ENCODE peak calls at places on chromosomes 4 and X, in ten cellular contexts. K is left ventricle myocardium inferior, E is iris pigment epithelial cell, M is fibroblast of gingiva, P is EH, W is nucleus accumbens, Z is astrocyte of the spinal cord, O is NCI-H2081, R is germinal center, X is H1. F is an unnamed sample.

GRCh38 chrX:132059973-132060540 is 37.0 kb downstream of the STK26 start:
- DNase-seq in K (no peak), E (peak), M (no peak), P (no peak), W (no peak), Z (no peak), O (no peak), R (no peak), X (no peak), F (no peak)

GRCh38 chrX:12988797-12989196 is 13.9 kb downstream of the TMSB4X start:
- DNase-seq in K (no peak), E (peak), M (peak), P (peak), W (no peak), Z (peak), O (peak), R (no peak), X (no peak), F (peak)

GRCh38 chr4:111666826-111667360 is 478.4 kb upstream of the FAM241A start:
- DNase-seq in K (no peak), E (no peak), M (no peak), P (peak), W (no peak), Z (no peak), O (no peak), R (no peak), X (no peak), F (no peak)

GRCh38 chr4:80365928-80366327 is 30.4 kb downstream of the CFAP299 start:
- DNase-seq in K (no peak), E (peak), M (peak), P (peak), W (no peak), Z (peak), O (peak), R (peak), X (no peak), F (peak)

GRCh38 chr4:185774815-185775684 is 36.9 kb downstream of the SORBS2 start:
- DNase-seq in K (no peak), E (peak), M (peak), P (peak), W (no peak), Z (peak), O (no peak), R (no peak), X (no peak), F (peak)

GRCh38 chrX:106802388-106803275 is at the start of gene TBC1D8B:
- DNase-seq in K (peak), E (peak), M (peak), P (peak), W (peak), Z (peak), O (peak), R (peak), X (peak), F (peak)

GRCh38 chr4:7885216-7886134 is 54.2 kb downstream of the AFAP1 start:
- DNase-seq in K (no peak), E (no peak), M (no peak), P (no peak), W (no peak), Z (no peak), O (no peak), R (no peak), X (no peak), F (no peak)

GRCh38 chrX:12249997-12250396 is 111.7 kb downstream of the FRMPD4 start:
- DNase-seq in K (no peak), E (no peak), M (no peak), P (peak), W (no peak), Z (peak), O (no peak), R (no peak), X (no peak), F (peak)

GRCh38 chr4:81919238-81919637 is 447.5 kb upstream of the RASGEF1B start:
- DNase-seq in K (no peak), E (peak), M (no peak), P (peak), W (no peak), Z (no peak), O (no peak), R (peak), X (no peak), F (peak)

GRCh38 chr4:7842384-7843279 is 97.0 kb downstream of the AFAP1 start:
- DNase-seq in K (no peak), E (peak), M (peak), P (peak), W (no peak), Z (peak), O (no peak), R (no peak), X (no peak), F (peak)

GRCh38 chr4:52376107-52376704 is 282.9 kb downstream of the USP46 start:
- DNase-seq in K (no peak), E (peak), M (peak), P (peak), W (no peak), Z (peak), O (peak), R (peak), X (no peak), F (peak)

GRCh38 chr4:15742083-15742582 is 36.0 kb upstream of the CD38 start:
- DNase-seq in K (no peak), E (no peak), M (no peak), P (no peak), W (no peak), Z (no peak), O (no peak), R (no peak), X (no peak), F (no peak)

GRCh38 chrX:17475820-17476219 is 100.8 kb downstream of the NHS start:
- DNase-seq in K (no peak), E (no peak), M (peak), P (peak), W (no peak), Z (no peak), O (no peak), R (no peak), X (no peak), F (no peak)

GRCh38 chr4:84497835-84498202 is 1.3 kb downstream of the NKX6-1 start:
- DNase-seq in K (no peak), E (no peak), M (no peak), P (no peak), W (no peak), Z (no peak), O (no peak), R (no peak), X (no peak), F (no peak)

GRCh38 chrX:51862920-51863319 is 30.5 kb upstream of the MAGED1 start:
- DNase-seq in K (no peak), E (peak), M (no peak), P (no peak), W (no peak), Z (no peak), O (no peak), R (no peak), X (no peak), F (no peak)

GRCh38 chrX:48461830-48462229 is 8.2 kb downstream of the SLC38A5 start:
- DNase-seq in K (no peak), E (no peak), M (no peak), P (no peak), W (no peak), Z (no peak), O (no peak), R (no peak), X (no peak), F (no peak)

GRCh38 chr4:17758459-17758858 is 23.0 kb downstream of the FAM184B start:
- DNase-seq in K (no peak), E (no peak), M (no peak), P (no peak), W (no peak), Z (no peak), O (peak), R (no peak), X (no peak), F (no peak)

GRCh38 chrX:12956704-12957541 is 18.0 kb upstream of the TMSB4X start:
- DNase-seq in K (no peak), E (peak), M (no peak), P (peak), W (no peak), Z (peak), O (no peak), R (peak), X (no peak), F (peak)

GRCh38 chr4:98468744-98469143 is 189.7 kb downstream of the TSPAN5 start:
- DNase-seq in K (peak), E (peak), M (peak), P (peak), W (peak), Z (peak), O (no peak), R (no peak), X (no peak), F (peak)

GRCh38 chr4:15882675-15883086 is 55.9 kb downstream of the FGFBP1 start:
- DNase-seq in K (no peak), E (peak), M (peak), P (peak), W (no peak), Z (peak), O (peak), R (peak), X (peak), F (peak)

GRCh38 chr4:173284463-173284862 is 49.7 kb downstream of the HMGB2 start:
- DNase-seq in K (no peak), E (no peak), M (no peak), P (no peak), W (no peak), Z (no peak), O (no peak), R (no peak), X (no peak), F (no peak)

GRCh38 chrX:124223524-124223923 is 108.9 kb upstream of the TEX13D start:
- DNase-seq in K (no peak), E (no peak), M (no peak), P (no peak), W (no peak), Z (no peak), O (no peak), R (no peak), X (no peak), F (no peak)

GRCh38 chr4:94571301-94571700 is 119.6 kb downstream of the PDLIM5 start:
- DNase-seq in K (no peak), E (no peak), M (no peak), P (no peak), W (no peak), Z (no peak), O (no peak), R (no peak), X (no peak), F (no peak)

F was measured in choroid plexus epithelial cell.